ENCODE peak calls at places on chromosomes 13 and 19, in six cellular contexts. One of them, this sample, is unnamed.

GRCh38 chr13:73772449-73773186 is 361.6 kb downstream of the KLF12 start:
- DNase-seq in breast epithelium: no peak
- DNase-seq in substantia nigra: no peak
- DNase-seq in testis: no peak
- DNase-seq in brain microvascular endothelial cell: no peak
- DNase-seq in neuronal stem cell: no peak
- DNase-seq in this sample: no peak

GRCh38 chr19:12364391-12365093 is 941 bp downstream of the ZNF442 start:
- DNase-seq in neuronal stem cell: no peak
- DNase-seq in brain microvascular endothelial cell: peak; percentile 1
- DNase-seq in testis: peak; percentile 49
- DNase-seq in breast epithelium: no peak
- DNase-seq in substantia nigra: no peak
- DNase-seq in this sample: peak; percentile 6

GRCh38 chr13:92175330-92175729 is 776.9 kb downstream of the GPC5 start:
- DNase-seq in breast epithelium: no peak
- DNase-seq in testis: peak; percentile 37
- DNase-seq in substantia nigra: no peak
- DNase-seq in brain microvascular endothelial cell: peak; percentile 78
- DNase-seq in neuronal stem cell: peak; percentile 14
- DNase-seq in this sample: peak; percentile 80

GRCh38 chr19:2603320-2603719 is 99.2 kb downstream of the GNG7 start:
- DNase-seq in testis: peak; percentile 66
- DNase-seq in neuronal stem cell: no peak
- DNase-seq in substantia nigra: no peak
- DNase-seq in breast epithelium: no peak
- DNase-seq in brain microvascular endothelial cell: peak; percentile 34
- DNase-seq in this sample: peak; percentile 30

GRCh38 chr13:94673841-94674240 is 38.5 kb downstream of the SOX21 start:
- DNase-seq in breast epithelium: no peak
- DNase-seq in substantia nigra: no peak
- DNase-seq in brain microvascular endothelial cell: no peak
- DNase-seq in testis: no peak
- DNase-seq in neuronal stem cell: no peak
- DNase-seq in this sample: no peak

GRCh38 chr13:22801402-22802003 is 379.3 kb upstream of the SGCG start:
- DNase-seq in testis: peak; percentile 38
- DNase-seq in substantia nigra: no peak
- DNase-seq in neuronal stem cell: no peak
- DNase-seq in breast epithelium: no peak
- DNase-seq in brain microvascular endothelial cell: no peak
- DNase-seq in this sample: no peak

GRCh38 chr13:39362652-39363390 is 240.2 kb downstream of the LHFPL6 start:
- DNase-seq in neuronal stem cell: no peak
- DNase-seq in substantia nigra: no peak
- DNase-seq in testis: no peak
- DNase-seq in breast epithelium: no peak
- DNase-seq in brain microvascular endothelial cell: no peak
- DNase-seq in this sample: no peak

GRCh38 chr13:30371649-30372265 is 50.5 kb upstream of the UBE2L5 start:
- DNase-seq in brain microvascular endothelial cell: peak; percentile 57
- DNase-seq in substantia nigra: no peak
- DNase-seq in neuronal stem cell: no peak
- DNase-seq in breast epithelium: no peak
- DNase-seq in testis: no peak
- DNase-seq in this sample: peak; percentile 72

GRCh38 chr19:15248648-15249559 is 16.7 kb upstream of the EPHX3 start:
- DNase-seq in neuronal stem cell: no peak
- DNase-seq in substantia nigra: no peak
- DNase-seq in testis: peak; percentile 81
- DNase-seq in breast epithelium: peak; percentile 48
- DNase-seq in brain microvascular endothelial cell: peak; percentile 86
- DNase-seq in this sample: peak; percentile 88

GRCh38 chr13:77136902-77137420 is 110.0 kb upstream of the FBXL3 start:
- DNase-seq in neuronal stem cell: no peak
- DNase-seq in brain microvascular endothelial cell: peak; percentile 88
- DNase-seq in testis: no peak
- DNase-seq in substantia nigra: no peak
- DNase-seq in breast epithelium: no peak
- DNase-seq in this sample: peak; percentile 96

GRCh38 chr19:3061214-3062161 is 807 bp downstream of the TLE5 start:
- DNase-seq in breast epithelium: no peak
- DNase-seq in neuronal stem cell: no peak
- DNase-seq in testis: peak; percentile 63
- DNase-seq in substantia nigra: no peak
- DNase-seq in brain microvascular endothelial cell: no peak
- DNase-seq in this sample: peak; percentile 42

GRCh38 chr13:26663801-26664200 is 96.8 kb downstream of the GPR12 start:
- DNase-seq in brain microvascular endothelial cell: no peak
- DNase-seq in substantia nigra: no peak
- DNase-seq in breast epithelium: no peak
- DNase-seq in neuronal stem cell: no peak
- DNase-seq in testis: no peak
- DNase-seq in this sample: no peak

DNA sequence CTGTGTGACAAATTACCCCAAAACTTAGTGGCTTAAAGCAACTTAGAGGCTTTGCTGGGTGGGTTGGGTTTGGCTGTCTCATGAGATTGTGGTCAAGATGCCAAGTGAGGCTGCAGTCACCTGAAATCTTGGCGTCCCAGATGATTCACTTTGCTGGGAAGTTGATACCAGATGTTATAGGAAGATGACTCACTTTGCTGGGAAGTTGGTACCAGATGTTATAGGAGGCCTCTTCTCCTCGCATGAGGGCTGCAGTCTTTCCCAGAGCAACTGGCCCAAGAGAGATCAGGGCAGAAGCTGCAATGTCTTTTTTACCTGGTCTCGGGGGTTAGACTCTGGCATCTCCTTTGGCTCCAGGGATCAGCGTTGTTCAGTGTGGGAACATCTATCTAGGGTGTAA is 16.8 kb downstream of the TEX29 start:
- DNase-seq in neuronal stem cell: no peak
- DNase-seq in testis: no peak
- DNase-seq in brain microvascular endothelial cell: peak; percentile 70
- DNase-seq in substantia nigra: no peak
- DNase-seq in breast epithelium: no peak
- DNase-seq in this sample: peak; percentile 87
- H3K27ac ChIP-seq in neuronal stem cell: no peak overlapping the region
- H3K27ac ChIP-seq in testis: no peak overlapping the region
- H3K27ac ChIP-seq in brain microvascular endothelial cell: no peak overlapping the region
- H3K27ac ChIP-seq in substantia nigra: no peak overlapping the region
- H3K27ac ChIP-seq in breast epithelium: no peak overlapping the region
- H3K27ac ChIP-seq in this sample: peak overlapping the region; percentile 60

GRCh38 chr13:110662105-110662504 is 43.8 kb downstream of the CARS2 start:
- DNase-seq in neuronal stem cell: no peak
- DNase-seq in substantia nigra: no peak
- DNase-seq in testis: no peak
- DNase-seq in brain microvascular endothelial cell: no peak
- DNase-seq in breast epithelium: no peak
- DNase-seq in this sample: no peak

GRCh38 chr13:110663044-110663443 is 42.9 kb downstream of the CARS2 start:
- DNase-seq in testis: no peak
- DNase-seq in neuronal stem cell: no peak
- DNase-seq in substantia nigra: no peak
- DNase-seq in breast epithelium: no peak
- DNase-seq in brain microvascular endothelial cell: no peak
- DNase-seq in this sample: no peak

GRCh38 chr13:110664673-110665072 is 41.2 kb downstream of the CARS2 start:
- DNase-seq in breast epithelium: no peak
- DNase-seq in brain microvascular endothelial cell: no peak
- DNase-seq in neuronal stem cell: no peak
- DNase-seq in substantia nigra: no peak
- DNase-seq in testis: no peak
- DNase-seq in this sample: no peak

GRCh38 chr13:110664074-110664473 is 41.8 kb downstream of the CARS2 start:
- DNase-seq in neuronal stem cell: no peak
- DNase-seq in testis: no peak
- DNase-seq in substantia nigra: no peak
- DNase-seq in breast epithelium: no peak
- DNase-seq in brain microvascular endothelial cell: no peak
- DNase-seq in this sample: no peak

DNA sequence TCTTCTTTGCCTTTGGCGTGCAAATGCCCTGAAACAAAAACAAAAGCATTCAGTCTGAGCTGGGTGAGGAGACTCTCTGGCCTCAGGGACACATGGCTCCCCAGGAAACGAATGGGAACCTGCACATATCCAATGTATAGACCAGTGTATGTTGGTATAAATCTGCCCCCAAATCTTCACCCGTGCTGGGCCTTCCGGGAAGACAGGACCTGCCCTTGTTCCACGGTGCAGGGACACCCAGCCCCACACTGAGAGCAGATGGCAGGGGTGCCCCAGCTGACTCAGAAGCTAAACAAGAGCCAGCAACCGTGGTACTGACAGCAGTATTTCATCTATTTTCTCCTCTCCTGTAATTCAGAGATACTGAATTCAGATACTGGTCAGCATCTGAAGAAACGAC is 42.4 kb downstream of the CARS2 start:
- DNase-seq in testis: no peak
- DNase-seq in brain microvascular endothelial cell: no peak
- DNase-seq in neuronal stem cell: no peak
- DNase-seq in substantia nigra: no peak
- DNase-seq in breast epithelium: no peak
- DNase-seq in this sample: no peak
- H3K27ac ChIP-seq in testis: no peak overlapping the region
- H3K27ac ChIP-seq in brain microvascular endothelial cell: no peak overlapping the region
- H3K27ac ChIP-seq in neuronal stem cell: no peak overlapping the region
- H3K27ac ChIP-seq in substantia nigra: no peak overlapping the region
- H3K27ac ChIP-seq in breast epithelium: no peak overlapping the region
- H3K27ac ChIP-seq in this sample: no peak overlapping the region

GRCh38 chr19:49861127-49861526 is 6.2 kb downstream of the PNKP start:
- DNase-seq in brain microvascular endothelial cell: no peak
- DNase-seq in breast epithelium: no peak
- DNase-seq in neuronal stem cell: no peak
- DNase-seq in substantia nigra: no peak
- DNase-seq in testis: peak; percentile 89
- DNase-seq in this sample: peak; percentile 57
- H3K27ac ChIP-seq in brain microvascular endothelial cell: no peak overlapping the region
- H3K27ac ChIP-seq in breast epithelium: peak overlapping the region; percentile 62
- H3K27ac ChIP-seq in neuronal stem cell: no peak overlapping the region
- H3K27ac ChIP-seq in substantia nigra: no peak overlapping the region
- H3K27ac ChIP-seq in testis: peak overlapping the region; percentile 89
- H3K27ac ChIP-seq in this sample: no peak overlapping the region

DNA sequence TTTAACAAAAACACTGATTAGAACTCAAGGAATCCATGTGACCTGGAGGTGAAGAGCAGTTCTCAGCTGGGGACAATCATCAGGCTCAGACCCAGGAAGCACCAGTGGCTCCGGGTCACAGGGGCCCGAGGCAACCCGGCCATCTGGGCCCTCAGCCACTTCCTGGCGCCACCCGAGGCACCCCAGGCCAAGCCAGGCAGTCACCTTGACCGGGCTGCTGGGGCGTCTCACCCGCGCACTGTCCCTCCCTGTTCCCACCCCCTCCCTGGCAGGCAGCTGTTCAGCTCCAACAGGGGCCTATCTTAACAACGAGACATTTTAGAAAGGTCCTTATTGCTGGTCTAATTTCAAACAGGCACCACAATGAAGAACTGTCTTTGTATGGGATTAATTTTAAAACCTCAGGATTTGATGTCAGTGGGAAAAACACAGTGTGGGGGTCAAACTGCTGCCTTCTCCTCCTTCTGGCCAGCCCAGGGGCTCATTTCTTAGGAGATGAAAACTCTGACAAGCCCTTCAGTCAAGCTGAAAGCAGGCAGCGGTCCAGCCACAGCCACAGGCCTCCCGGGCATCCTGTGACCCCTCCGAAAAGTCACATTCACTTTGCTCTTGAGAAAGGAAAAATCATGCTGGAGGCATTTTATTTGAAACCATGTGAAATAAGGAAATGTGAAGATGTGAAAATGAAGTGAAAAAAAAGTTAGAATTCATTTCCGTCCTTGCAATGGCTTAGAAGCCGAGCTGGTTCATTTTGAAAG is 83.3 kb downstream of the KCTD15 start:
- DNase-seq in substantia nigra: no peak
- DNase-seq in testis: no peak
- DNase-seq in brain microvascular endothelial cell: no peak
- DNase-seq in breast epithelium: no peak
- DNase-seq in neuronal stem cell: no peak
- DNase-seq in this sample: no peak
- H3K27ac ChIP-seq in substantia nigra: no peak overlapping the region
- H3K27ac ChIP-seq in testis: no peak overlapping the region
- H3K27ac ChIP-seq in brain microvascular endothelial cell: peak overlapping the region; percentile 45
- H3K27ac ChIP-seq in breast epithelium: peak overlapping the region; percentile 83
- H3K27ac ChIP-seq in neuronal stem cell: no peak overlapping the region
- H3K27ac ChIP-seq in this sample: no peak overlapping the region

DNA sequence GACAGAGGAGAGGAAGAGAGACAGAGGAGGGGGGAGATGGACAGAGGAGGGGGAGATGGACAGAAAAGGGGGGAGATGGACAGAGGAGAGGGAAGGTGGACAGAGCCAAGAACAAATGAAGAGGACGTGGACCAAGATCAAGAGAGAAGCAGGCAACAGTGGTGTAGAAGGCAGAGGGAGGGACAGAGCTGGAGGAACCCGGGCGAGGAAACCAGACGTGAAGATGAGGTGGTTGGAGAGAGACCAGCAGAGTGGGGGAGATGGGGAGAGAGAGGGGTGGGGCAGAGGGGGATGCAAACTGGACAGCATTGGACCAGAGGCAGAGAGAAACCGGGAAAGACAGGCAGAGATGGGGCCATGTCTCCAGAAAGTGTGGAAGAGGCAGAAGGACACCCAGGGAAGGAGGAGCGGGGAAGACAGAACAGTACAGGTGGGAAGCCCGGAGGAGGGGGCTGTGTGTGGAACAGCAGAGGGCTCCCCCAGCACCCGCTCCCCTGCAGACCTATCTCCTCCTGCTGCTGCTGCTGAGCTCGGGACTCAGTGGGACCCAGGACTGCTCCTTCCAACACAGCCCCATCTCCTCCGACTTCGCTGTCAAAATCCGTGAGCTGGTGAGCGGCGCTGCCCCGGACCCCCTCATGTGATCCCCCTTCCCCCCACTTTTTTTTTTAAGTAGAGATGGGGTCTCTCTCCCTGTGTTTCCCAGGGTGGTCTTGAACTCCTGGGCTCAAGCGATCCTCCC is 1.3 kb downstream of the FLT3LG start:
- DNase-seq in neuronal stem cell: no peak
- DNase-seq in substantia nigra: no peak
- DNase-seq in breast epithelium: no peak
- DNase-seq in testis: no peak
- DNase-seq in brain microvascular endothelial cell: no peak
- DNase-seq in this sample: no peak
- H3K27ac ChIP-seq in neuronal stem cell: peak overlapping the region; percentile 56
- H3K27ac ChIP-seq in substantia nigra: no peak overlapping the region
- H3K27ac ChIP-seq in breast epithelium: peak overlapping the region; percentile 79
- H3K27ac ChIP-seq in testis: no peak overlapping the region
- H3K27ac ChIP-seq in brain microvascular endothelial cell: no peak overlapping the region
- H3K27ac ChIP-seq in this sample: no peak overlapping the region

DNA sequence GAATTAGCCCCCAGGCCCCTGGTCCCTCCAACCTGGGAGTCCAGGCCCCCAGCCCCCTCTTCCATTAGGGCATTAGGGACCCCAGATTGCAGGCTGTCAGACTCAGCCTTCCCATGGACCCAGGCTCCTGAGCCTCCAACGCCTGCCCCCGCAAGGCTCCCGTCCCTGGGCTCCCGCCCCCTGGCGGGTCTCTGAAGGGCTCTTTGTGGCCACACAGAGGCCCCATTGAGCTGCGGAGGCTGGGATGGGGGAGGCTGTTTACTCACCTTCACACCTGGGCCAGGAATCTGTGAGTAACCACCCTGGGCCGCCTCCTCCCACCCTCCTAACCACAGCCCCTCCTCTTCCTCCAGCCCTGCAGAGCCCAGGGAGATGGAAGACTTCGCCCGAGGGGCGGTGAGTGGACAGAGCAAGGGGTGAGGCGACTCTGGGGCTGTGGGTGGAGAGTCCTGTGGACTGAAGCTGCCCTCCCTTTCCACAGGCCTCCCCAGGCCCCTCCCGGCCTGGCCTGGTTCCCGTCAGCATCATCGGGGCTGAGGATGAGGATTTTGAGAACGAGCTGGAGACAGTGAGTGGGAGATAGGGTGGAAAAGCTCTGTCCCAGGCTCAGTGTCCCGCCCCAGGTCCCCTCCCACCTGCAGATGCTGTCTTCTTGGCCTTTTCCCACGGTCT is 4.9 kb downstream of the ARHGEF1 start:
- DNase-seq in neuronal stem cell: no peak
- DNase-seq in breast epithelium: peak; percentile 63
- DNase-seq in testis: no peak
- DNase-seq in brain microvascular endothelial cell: no peak
- DNase-seq in substantia nigra: no peak
- DNase-seq in this sample: no peak
- H3K27ac ChIP-seq in neuronal stem cell: no peak overlapping the region
- H3K27ac ChIP-seq in breast epithelium: peak overlapping the region; percentile 65
- H3K27ac ChIP-seq in testis: no peak overlapping the region
- H3K27ac ChIP-seq in brain microvascular endothelial cell: no peak overlapping the region
- H3K27ac ChIP-seq in substantia nigra: peak overlapping the region; percentile 85
- H3K27ac ChIP-seq in this sample: no peak overlapping the region

This sample was measured in fibroblast of lung.